ENCODE peak calls at places on chromosomes 3 and 15, in five cellular contexts. L is HepG2, P is HEK293T, H is GM12878, T is H1. Q is an unnamed sample.

GRCh38 chr15:73983211-73983727 is 8.8 kb downstream of the STOML1 start:
- DNase-seq in L (no peak), P (no peak), T (no peak), H (no peak), Q (no peak)

GRCh38 chr15:37046876-37047614 is 53.3 kb downstream of the MEIS2 start:
- DNase-seq in P (no peak), H (no peak), L (peak; percentile 28), T (no peak), Q (peak; percentile 43)

GRCh38 chr3:47008258-47008671 is 28.8 kb downstream of the NBEAL2 start:
- DNase-seq in H (no peak), T (no peak), L (no peak), P (no peak), Q (no peak)

GRCh38 chr15:31301687-31301990 is 25.0 kb upstream of the KLF13 start:
- DNase-seq in T (no peak), L (no peak), H (no peak), P (no peak), Q (no peak)

GRCh38 chr3:64427671-64428070 is 202.4 kb upstream of the PRICKLE2 start:
- DNase-seq in P (no peak), T (no peak), L (no peak), H (no peak), Q (no peak)

GRCh38 chr3:133206921-133207320 is 168.7 kb downstream of the TMEM108 start:
- DNase-seq in T (no peak), P (no peak), H (no peak), L (no peak), Q (peak; percentile 89)

GRCh38 chr3:86481031-86481430 is 509.9 kb downstream of the VGLL3 start:
- DNase-seq in H (no peak), L (no peak), P (no peak), T (no peak), Q (no peak)

GRCh38 chr3:77460326-77460725 is 420.4 kb downstream of the ROBO2 start:
- DNase-seq in H (no peak), L (no peak), P (no peak), T (no peak), Q (peak; percentile 2)

GRCh38 chr15:47432831-47433230 is 284.5 kb upstream of the SEMA6D start:
- DNase-seq in P (no peak), L (no peak), H (no peak), T (no peak), Q (no peak)

GRCh38 chr3:29201609-29202008 is 79.3 kb upstream of the RBMS3 start:
- DNase-seq in P (no peak), H (no peak), T (no peak), L (no peak), Q (no peak)

GRCh38 chr3:173659972-173660371 is 262.4 kb downstream of the NLGN1 start:
- DNase-seq in H (no peak), L (no peak), P (no peak), T (no peak), Q (no peak)

GRCh38 chr15:69529141-69529540 is 76.5 kb downstream of the RPLP1 start:
- DNase-seq in P (no peak), T (no peak), H (no peak), L (no peak), Q (no peak)

GRCh38 chr15:55270301-55270700 is 19.3 kb downstream of the RAB27A start:
- DNase-seq in T (no peak), L (no peak), H (no peak), P (no peak), Q (no peak)

GRCh38 chr3:4656059-4656458 is 162.9 kb downstream of the ITPR1 start:
- DNase-seq in L (peak; percentile 30), H (no peak), P (peak; percentile 84), T (peak; percentile 44), Q (peak; percentile 59)

GRCh38 chr3:177410734-177411133 is 213.5 kb upstream of the TBL1XR1 start:
- DNase-seq in P (no peak), L (no peak), T (no peak), H (no peak), Q (no peak)

GRCh38 chr15:64934023-64934422 is 22.3 kb downstream of the ANKDD1A start:
- DNase-seq in T (no peak), H (no peak), P (no peak), L (no peak), Q (no peak)

GRCh38 chr3:78918361-78919020 is 849.3 kb downstream of the ROBO1 start:
- DNase-seq in H (peak; percentile 38), P (no peak), T (no peak), L (no peak), Q (no peak)

GRCh38 chr3:109696932-109697331 is 359.6 kb upstream of the DPPA4 start:
- DNase-seq in H (no peak), T (no peak), P (no peak), L (no peak), Q (no peak)

GRCh38 chr3:109707642-109708041 is 370.3 kb upstream of the DPPA4 start:
- DNase-seq in L (no peak), P (no peak), H (no peak), T (no peak), Q (no peak)

GRCh38 chr3:109702252-109702651 is 364.9 kb upstream of the DPPA4 start:
- DNase-seq in H (no peak), L (no peak), T (no peak), P (no peak), Q (no peak)
- TF ChIP-seq SUZ12 in H (no peak), L (no peak), T (no peak), P (no peak), Q (no peak)

GRCh38 chr15:96135166-96136093 is 195.1 kb upstream of the NR2F2 start:
- DNase-seq in H (no peak), P (no peak), L (no peak), T (no peak), Q (no peak)
- TF ChIP-seq SUZ12 in H (no peak), P (no peak), L (no peak), T (no peak), Q (no peak)

GRCh38 chr3:99544819-99545281 is 93.5 kb upstream of the COL8A1 start:
- DNase-seq in T (no peak), L (no peak), P (no peak), H (no peak), Q (no peak)
- TF ChIP-seq SUZ12 in T (no peak), L (no peak), P (no peak), H (no peak), Q (no peak)

DNA sequence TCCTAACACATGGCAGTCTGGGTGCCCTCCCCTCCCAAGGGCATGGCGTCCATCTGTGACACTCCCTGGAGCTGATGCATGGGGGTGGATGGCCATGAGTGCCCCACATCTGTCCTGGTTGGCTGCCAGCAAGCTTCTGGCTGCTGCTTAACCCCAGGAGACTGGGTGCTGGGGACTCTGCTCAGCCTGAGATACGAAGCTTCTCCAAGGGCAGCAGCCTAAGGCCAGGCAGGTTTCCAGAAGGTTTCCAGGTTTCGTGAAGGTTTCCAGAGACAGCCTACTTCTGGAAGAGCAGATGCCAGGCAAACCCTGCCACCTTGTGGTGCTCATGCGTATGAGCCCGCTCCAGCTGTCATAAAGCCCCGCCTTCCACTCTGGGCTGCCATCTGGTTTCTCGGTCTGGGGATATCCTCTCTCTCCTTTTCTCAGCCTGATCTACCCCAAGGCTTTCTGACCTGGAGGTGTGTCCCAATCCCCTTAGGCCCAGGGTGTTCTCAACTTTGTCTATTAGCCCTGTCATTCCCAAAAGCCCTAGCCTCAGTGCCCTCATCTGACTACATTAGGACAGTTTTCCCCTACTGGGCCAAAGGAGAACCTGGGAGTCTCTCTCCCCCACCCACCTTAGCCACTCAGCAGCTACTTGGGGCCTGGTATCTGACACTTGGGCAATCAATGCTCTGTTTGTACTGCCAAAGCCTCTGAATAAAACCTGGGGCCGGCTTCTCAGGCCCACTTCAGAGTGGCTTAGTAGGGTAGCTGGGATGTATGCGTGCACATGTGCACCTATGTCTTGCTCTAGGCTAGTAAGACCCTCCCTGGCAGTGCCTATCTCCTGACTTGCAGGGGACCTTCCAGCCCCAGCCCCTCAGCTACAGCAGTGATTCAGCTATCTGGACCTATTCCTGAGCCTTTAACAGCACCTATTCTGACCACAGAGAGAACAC is 12.0 kb downstream of the MRPL46 start:
- DNase-seq in T (peak; percentile 56), L (peak; percentile 48), P (peak; percentile 71), H (no peak), Q (peak; percentile 72)
- TF ChIP-seq SUZ12 in T (no peak), L (no peak), P (no peak), H (no peak), Q (no peak)

DNA sequence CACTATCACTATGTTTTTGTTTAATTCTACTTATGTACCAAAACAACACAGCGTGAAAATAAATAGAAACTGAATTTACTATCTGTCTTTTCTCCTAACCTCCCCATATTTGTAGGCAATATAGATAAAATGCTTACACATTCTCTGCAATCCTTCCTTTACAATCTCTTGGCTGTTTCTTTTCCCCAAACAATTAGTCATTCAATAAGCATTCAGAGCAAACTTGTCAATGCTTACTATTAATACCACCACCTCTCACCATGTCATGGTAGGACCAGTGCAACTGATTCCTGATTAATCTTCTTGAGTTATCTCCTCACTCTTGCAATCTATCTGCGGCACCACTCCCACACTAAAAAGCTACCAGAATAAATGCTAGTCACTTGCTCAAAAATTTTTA is 74.0 kb upstream of the TTBK2 start:
- DNase-seq in L (no peak), T (no peak), H (no peak), P (no peak), Q (no peak)
- TF ChIP-seq SUZ12 in L (no peak), T (no peak), H (no peak), P (no peak), Q (no peak)

GRCh38 chr15:60370804-60371700 is 26.7 kb downstream of the ANXA2 start:
- DNase-seq in P (no peak), T (no peak), H (no peak), L (peak; percentile 70), Q (no peak)
- TF ChIP-seq SUZ12 in P (no peak), T (no peak), H (no peak), L (no peak), Q (no peak)

GRCh38 chr3:50676031-50676705 is 1.4 kb downstream of the DOCK3 start:
- DNase-seq in P (no peak), T (no peak), H (no peak), L (no peak), Q (no peak)

GRCh38 chr3:50672656-50673055 is 2.1 kb upstream of the DOCK3 start:
- DNase-seq in P (no peak), H (no peak), L (no peak), T (no peak), Q (no peak)

GRCh38 chr3:50673937-50674336 is 790 bp upstream of the DOCK3 start:
- DNase-seq in T (no peak), P (no peak), L (no peak), H (no peak), Q (no peak)

GRCh38 chr3:50675179-50676030 is 678 bp downstream of the DOCK3 start:
- DNase-seq in P (peak; percentile 76), T (no peak), L (no peak), H (no peak), Q (peak; percentile 46)

GRCh38 chr3:50674349-50675178 is at the start of gene DOCK3:
- DNase-seq in T (no peak), H (no peak), P (peak; percentile 84), L (no peak), Q (peak; percentile 42)
- TF ChIP-seq SUZ12 in T (peak; percentile 20), H (no peak), P (no peak), L (no peak), Q (no peak)

GRCh38 chr3:112097378-112097777 is 11.2 kb downstream of the C3orf52 start:
- DNase-seq in P (peak; percentile 50), L (peak; percentile 48), H (no peak), T (no peak), Q (no peak)
- TF ChIP-seq SUZ12 in P (no peak), L (no peak), H (no peak), T (no peak), Q (no peak)

GRCh38 chr3:197940745-197941384 is 9.1 kb upstream of the RPL35A start:
- DNase-seq in T (no peak), P (no peak), L (no peak), H (no peak), Q (no peak)

GRCh38 chr3:197942956-197943556 is 6.9 kb upstream of the RPL35A start:
- DNase-seq in L (no peak), P (peak; percentile 26), H (no peak), T (no peak), Q (no peak)
- TF ChIP-seq SUZ12 in L (no peak), P (no peak), H (no peak), T (no peak), Q (no peak)